ENCODE peak calls at places on chromosomes 1 and 21, in five cellular contexts. U is HCT116, W is PC-3, Q is left lung, N is right cardiac atrium. I is an unnamed sample.

GRCh38 chr1:19169642-19170041 is 40.4 kb downstream of the UBR4 start:
- ATAC-seq in Q (no peak), N (no peak), U (no peak), W (peak), I (no peak)

GRCh38 chr1:229203030-229203751 is 67.7 kb upstream of the RAB4A start:
- ATAC-seq in W (no peak), N (no peak), Q (no peak), U (peak), I (no peak)

GRCh38 chr1:61498342-61498741 is 226.6 kb downstream of the TM2D1 start:
- ATAC-seq in W (no peak), Q (no peak), U (no peak), N (no peak), I (no peak)

GRCh38 chr1:160353223-160353622 is 10.0 kb downstream of the NCSTN start:
- ATAC-seq in W (no peak), Q (no peak), N (no peak), U (no peak), I (no peak)

GRCh38 chr1:60963167-60963909 is 119.0 kb upstream of the NFIA start:
- ATAC-seq in N (no peak), W (no peak), Q (no peak), U (no peak), I (no peak)

GRCh38 chr1:19385869-19386591 is 73.9 kb downstream of the SLC66A1 start:
- ATAC-seq in N (peak), U (no peak), Q (peak), W (no peak), I (peak)

GRCh38 chr21:42375141-42375905 is 9.0 kb upstream of the TFF1 start:
- ATAC-seq in U (no peak), Q (no peak), W (no peak), N (no peak), I (no peak)

GRCh38 chr21:40047211-40047610 is 180.0 kb downstream of the PCP4 start:
- ATAC-seq in U (no peak), Q (no peak), N (no peak), W (no peak), I (no peak)

GRCh38 chr1:61158592-61158991 is 76.2 kb downstream of the NFIA start:
- ATAC-seq in U (no peak), Q (no peak), W (no peak), N (no peak), I (no peak)

GRCh38 chr1:31674626-31675025 is 29.2 kb downstream of the COL16A1 start:
- ATAC-seq in W (no peak), N (no peak), U (no peak), Q (no peak), I (no peak)

GRCh38 chr1:149986486-149987296 is 23.8 kb downstream of the OTUD7B start:
- ATAC-seq in Q (peak), U (no peak), W (peak), N (peak), I (peak)

GRCh38 chr21:46397211-46397905 is 61.3 kb upstream of the DIP2A start:
- ATAC-seq in N (no peak), Q (no peak), U (no peak), W (no peak), I (no peak)

GRCh38 chr1:77188770-77189169 is 30.5 kb downstream of the PIGK start:
- ATAC-seq in N (no peak), Q (no peak), W (no peak), U (no peak), I (no peak)

GRCh38 chr1:23601968-23602876 is 42.9 kb upstream of the ID3 start:
- ATAC-seq in W (no peak), Q (no peak), N (no peak), U (no peak), I (no peak)

GRCh38 chr1:58852731-58853485 is 69.1 kb upstream of the JUN start:
- ATAC-seq in U (no peak), W (no peak), N (no peak), Q (no peak), I (no peak)

GRCh38 chr1:5966543-5967205 is 25.6 kb downstream of the NPHP4 start:
- ATAC-seq in N (peak), Q (no peak), W (no peak), U (no peak), I (no peak)

GRCh38 chr1:10161121-10161520 is 49.2 kb upstream of the KIF1B start:
- ATAC-seq in Q (no peak), U (no peak), W (no peak), N (no peak), I (no peak)
- H3K27ac ChIP-seq in Q (no peak), U (no peak), W (no peak), N (peak), I (peak)

GRCh38 chr1:175188936-175189335 is 3.6 kb downstream of the KIAA0040 start:
- ATAC-seq in U (no peak), Q (peak), N (no peak), W (no peak), I (no peak)

GRCh38 chr1:175192111-175192629 is 406 bp downstream of the KIAA0040 start:
- ATAC-seq in W (peak), N (peak), Q (peak), U (peak), I (peak)

GRCh38 chr1:175193339-175193950 is 869 bp upstream of the KIAA0040 start:
- ATAC-seq in W (no peak), Q (peak), N (peak), U (peak), I (no peak)

GRCh38 chr1:175192630-175193338 is at the start of gene KIAA0040:
- ATAC-seq in U (peak), N (peak), Q (peak), W (peak), I (peak)

DNA sequence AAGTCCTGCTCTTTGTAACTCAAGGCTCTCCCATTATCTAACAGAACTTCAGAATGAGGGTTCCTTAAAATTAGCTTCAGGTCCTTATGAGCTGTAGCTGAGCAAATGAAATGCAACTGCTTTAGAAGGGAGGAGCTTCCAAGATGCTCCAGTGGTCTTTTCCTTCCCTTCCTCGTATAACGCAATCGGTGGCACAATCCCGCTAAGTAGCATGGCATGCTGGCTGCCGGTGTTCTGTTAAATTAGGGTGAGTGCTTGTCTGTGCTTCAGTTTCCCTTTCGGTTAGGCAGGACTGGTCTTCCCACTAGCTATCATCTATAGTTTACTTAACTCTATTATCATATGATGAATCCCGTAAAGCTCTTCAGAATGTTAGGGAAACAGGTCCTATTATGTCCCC is 922 bp downstream of the KIAA0040 start:
- ATAC-seq in Q (peak), N (peak), W (no peak), U (no peak), I (no peak)
- H3K27ac ChIP-seq in Q (peak), N (peak), W (peak), U (no peak), I (peak)

GRCh38 chr1:92940541-92940940 is 20.7 kb downstream of the DIPK1A start:
- ATAC-seq in W (peak), N (no peak), Q (no peak), U (no peak), I (no peak)

GRCh38 chr1:92934395-92935378 is 26.6 kb downstream of the DIPK1A start:
- ATAC-seq in Q (peak), N (peak), U (no peak), W (no peak), I (peak)

GRCh38 chr1:92933459-92933858 is 27.8 kb downstream of the DIPK1A start:
- ATAC-seq in U (no peak), N (no peak), Q (peak), W (no peak), I (peak)

GRCh38 chr1:92936865-92937264 is 24.4 kb downstream of the DIPK1A start:
- ATAC-seq in N (no peak), W (no peak), U (no peak), Q (no peak), I (no peak)

GRCh38 chr1:92937731-92938130 is 23.5 kb downstream of the DIPK1A start:
- ATAC-seq in N (no peak), W (no peak), U (no peak), Q (no peak), I (no peak)
- H3K27ac ChIP-seq in N (no peak), W (no peak), U (no peak), Q (no peak), I (no peak)

GRCh38 chr1:37471345-37472231 is 2.8 kb upstream of the ZC3H12A start:
- ATAC-seq in N (peak), W (peak), U (peak), Q (peak), I (peak)
- H3K27ac ChIP-seq in N (peak), W (peak), U (peak), Q (peak), I (peak)

GRCh38 chr1:153959454-153959853 is 1.0 kb upstream of the CRTC2 start:
- ATAC-seq in Q (no peak), N (no peak), W (no peak), U (no peak), I (no peak)

GRCh38 chr1:153958111-153958960 is at the start of gene CRTC2:
- ATAC-seq in N (peak), W (peak), Q (peak), U (peak), I (peak)

GRCh38 chr1:153958961-153959260 is 499 bp upstream of the CRTC2 start:
- ATAC-seq in N (no peak), Q (no peak), U (no peak), W (no peak), I (peak)

GRCh38 chr1:153957744-153958110 is 685 bp downstream of the CRTC2 start:
- ATAC-seq in Q (peak), W (peak), U (peak), N (peak), I (no peak)

DNA sequence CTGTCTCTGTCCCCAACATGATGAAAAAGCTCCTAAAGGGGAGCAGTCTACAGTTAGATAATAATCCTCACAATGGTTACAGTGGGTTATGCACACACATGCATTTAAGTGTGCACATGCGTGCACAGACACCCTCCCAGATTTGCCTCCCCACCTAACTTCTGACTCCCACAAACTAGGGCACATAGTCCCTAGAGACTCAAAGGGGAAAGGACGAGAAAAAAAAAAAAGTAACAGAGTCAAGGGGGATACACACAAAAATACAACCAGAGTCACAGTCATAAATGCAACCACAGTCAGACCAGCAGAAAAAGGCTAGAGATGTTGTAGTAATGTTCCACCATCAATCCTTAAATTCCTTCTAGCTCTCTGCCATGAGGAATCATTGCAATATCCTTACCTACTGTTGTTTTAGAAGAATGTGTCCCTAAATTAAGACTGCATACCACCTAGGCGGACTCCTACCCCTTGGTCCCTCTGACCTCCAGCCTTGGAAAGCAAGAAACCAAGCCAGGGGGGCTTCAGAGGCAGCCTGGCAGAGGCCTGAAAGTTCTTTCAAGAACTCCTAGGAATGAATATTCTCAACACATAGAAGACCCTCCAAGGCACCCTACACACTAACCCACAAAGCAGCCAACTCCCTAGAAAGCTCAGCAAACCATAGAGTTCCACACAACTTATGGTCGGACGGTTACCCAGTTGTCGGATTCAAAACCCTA is 1.3 kb downstream of the CRTC2 start:
- ATAC-seq in W (no peak), N (no peak), U (no peak), Q (no peak), I (no peak)
- H3K27ac ChIP-seq in W (no peak), N (no peak), U (peak), Q (peak), I (peak)

GRCh38 chr1:170213598-170213997 is 67.8 kb downstream of the NTMT2 start:
- ATAC-seq in Q (peak), W (no peak), N (peak), U (no peak), I (no peak)
- H3K27ac ChIP-seq in Q (no peak), W (no peak), N (peak), U (no peak), I (peak)

GRCh38 chr1:175420491-175420827 is 227.9 kb upstream of the KIAA0040 start:
- ATAC-seq in N (no peak), W (no peak), Q (no peak), U (no peak), I (no peak)
- H3K27ac ChIP-seq in N (no peak), W (no peak), Q (no peak), U (no peak), I (no peak)

DNA sequence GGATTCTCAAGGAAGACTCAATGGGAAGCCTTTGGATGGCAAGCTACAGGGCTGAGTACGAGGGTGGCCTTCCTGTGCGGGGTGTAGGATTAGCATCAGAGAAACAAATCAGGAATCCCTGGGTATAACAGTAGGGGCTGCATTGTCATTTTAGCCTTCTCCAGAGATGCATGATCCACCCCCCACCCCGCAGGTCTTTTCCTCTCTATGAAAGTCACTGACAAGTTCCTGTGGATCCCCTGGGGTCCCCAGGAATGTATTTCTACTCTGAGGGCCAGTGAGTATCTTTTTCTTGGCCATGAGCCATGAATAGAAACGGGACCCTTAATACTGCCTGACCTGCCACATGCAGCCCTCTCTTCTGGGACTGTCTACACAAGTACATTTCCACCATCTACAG is 473.0 kb upstream of the VAMP3 start:
- ATAC-seq in W (no peak), U (no peak), Q (no peak), N (no peak), I (no peak)
- H3K27ac ChIP-seq in W (peak), U (peak), Q (no peak), N (no peak), I (peak)

GRCh38 chr1:67833595-67833926 is 294 bp upstream of the GNG12 start:
- ATAC-seq in W (peak), Q (peak), U (no peak), N (peak), I (peak)

GRCh38 chr1:67835663-67836452 is 2.6 kb upstream of the GNG12 start:
- ATAC-seq in N (no peak), Q (no peak), W (no peak), U (no peak), I (no peak)

GRCh38 chr1:67834246-67834877 is 1.1 kb upstream of the GNG12 start:
- ATAC-seq in W (no peak), U (no peak), Q (no peak), N (no peak), I (no peak)

GRCh38 chr1:67838180-67838912 is 5.1 kb upstream of the GNG12 start:
- ATAC-seq in N (no peak), U (no peak), Q (no peak), W (no peak), I (no peak)

GRCh38 chr1:67836769-67837168 is 3.5 kb upstream of the GNG12 start:
- ATAC-seq in Q (no peak), N (no peak), W (no peak), U (no peak), I (no peak)
- H3K27ac ChIP-seq in Q (no peak), N (no peak), W (no peak), U (no peak), I (no peak)

I was measured in gastroesophageal sphincter.